ENCODE peak calls at places on chromosomes 13 and 19, in four cellular contexts. S is heart right ventricle, F is naive B cell, U is amniotic epithelial cell. M is an unnamed sample.

GRCh38 chr13:24671367-24672117 is 8.7 kb upstream of the ATP12A start:
- DNase-seq in S (peak), F (no peak), U (peak), M (peak)

GRCh38 chr19:48351341-48351752 is 12.4 kb downstream of the TMEM143 start:
- DNase-seq in S (peak), F (peak), U (peak), M (peak)

GRCh38 chr13:99316224-99316623 is 9.0 kb upstream of the GPR183 start:
- DNase-seq in S (no peak), F (no peak), U (no peak), M (no peak)

GRCh38 chr19:54324071-54324470 is 11.1 kb upstream of the LILRA5 start:
- DNase-seq in S (no peak), F (no peak), U (no peak), M (no peak)

GRCh38 chr19:45059258-45059965 is 16.9 kb downstream of the ZNF296 start:
- DNase-seq in S (peak), F (peak), U (peak), M (peak)

GRCh38 chr13:31200636-31200970 is 828 bp downstream of the B3GLCT start:
- DNase-seq in S (peak), F (no peak), U (no peak), M (peak)

GRCh38 chr19:39795001-39795400 is 16.3 kb downstream of the LEUTX start:
- DNase-seq in S (no peak), F (no peak), U (no peak), M (no peak)

GRCh38 chr19:11020982-11021759 is 60.3 kb downstream of the SMARCA4 start:
- DNase-seq in S (no peak), F (no peak), U (no peak), M (no peak)

GRCh38 chr19:677601-678380 is 1.6 kb downstream of the FSTL3 start:
- DNase-seq in S (no peak), F (no peak), U (peak), M (no peak)

GRCh38 chr13:91946498-91947070 is 548.2 kb downstream of the GPC5 start:
- DNase-seq in S (no peak), F (no peak), U (peak), M (peak)

GRCh38 chr13:95676100-95676774 is 702 bp upstream of the DNAJC3 start:
- DNase-seq in S (peak), F (no peak), U (peak), M (peak)

GRCh38 chr13:26502826-26503225 is 54.7 kb upstream of the WASF3 start:
- DNase-seq in S (no peak), F (no peak), U (peak), M (no peak)

GRCh38 chr19:31105761-31106160 is 243.5 kb downstream of the TSHZ3 start:
- DNase-seq in S (no peak), F (no peak), U (no peak), M (no peak)

GRCh38 chr19:50537769-50538230 is 24.1 kb upstream of the ASPDH start:
- DNase-seq in S (peak), F (peak), U (peak), M (peak)

GRCh38 chr13:52127378-52127777 is 1.5 kb downstream of the NEK5 start:
- DNase-seq in S (no peak), F (no peak), U (peak), M (no peak)

GRCh38 chr13:39419068-39419467 is 183.9 kb downstream of the LHFPL6 start:
- DNase-seq in S (no peak), F (no peak), U (no peak), M (no peak)

GRCh38 chr19:51224163-51224641 is 678 bp upstream of the CD33 start:
- DNase-seq in S (no peak), F (no peak), U (no peak), M (no peak)

GRCh38 chr19:50422397-50423278 is 3.9 kb downstream of the SPIB start:
- DNase-seq in S (no peak), F (no peak), U (no peak), M (no peak)

GRCh38 chr19:49808762-49809154 is 4.3 kb downstream of the FUZ start:
- DNase-seq in S (peak), F (peak), U (peak), M (peak)

GRCh38 chr13:42329239-42329638 is 57.3 kb downstream of the AKAP11 start:
- DNase-seq in S (no peak), F (no peak), U (no peak), M (no peak)

GRCh38 chr19:18504886-18505610 is 16.8 kb downstream of the ELL start:
- DNase-seq in S (no peak), F (no peak), U (no peak), M (no peak)

GRCh38 chr13:68719815-68720214 is 1387.8 kb upstream of the ATXN8OS start:
- DNase-seq in S (no peak), F (no peak), U (no peak), M (no peak)

GRCh38 chr19:2371656-2372055 is 11.6 kb downstream of the TMPRSS9 start:
- DNase-seq in S (no peak), F (no peak), U (no peak), M (no peak)

GRCh38 chr13:110415669-110416068 is 108.6 kb downstream of the COL4A2 start:
- DNase-seq in S (peak), F (no peak), U (no peak), M (peak)

GRCh38 chr13:105159794-105160193 is 1375.7 kb downstream of the EFNB2 start:
- DNase-seq in S (no peak), F (no peak), U (no peak), M (no peak)

GRCh38 chr13:113598481-113598880 is 13.9 kb downstream of the TFDP1 start:
- DNase-seq in S (no peak), F (no peak), U (no peak), M (peak)

GRCh38 chr13:102774210-102774560 is 599 bp upstream of the TEX30 start:
- DNase-seq in S (peak), F (no peak), U (no peak), M (no peak)

GRCh38 chr19:11814707-11815050 is 606 bp downstream of the ZNF440 start:
- DNase-seq in S (no peak), F (no peak), U (peak), M (no peak)

GRCh38 chr19:19575411-19575810 is 37.3 kb downstream of the CILP2 start:
- DNase-seq in S (no peak), F (no peak), U (no peak), M (no peak)

GRCh38 chr13:73177911-73178565 is 119.2 kb downstream of the KLF5 start:
- DNase-seq in S (no peak), F (no peak), U (no peak), M (no peak)

GRCh38 chr13:51995677-51996551 is 15.3 kb downstream of the ATP7B start:
- DNase-seq in S (peak), F (no peak), U (peak), M (peak)

GRCh38 chr19:47609885-47610545 is 1.1 kb downstream of the BICRA start:
- DNase-seq in S (peak), F (peak), U (peak), M (peak)

GRCh38 chr13:26425439-26426358 is 131.8 kb upstream of the WASF3 start:
- DNase-seq in S (peak), F (no peak), U (no peak), M (no peak)

GRCh38 chr13:21676611-21677021 is 5.7 kb downstream of the FGF9 start:
- DNase-seq in S (no peak), F (no peak), U (no peak), M (no peak)

GRCh38 chr13:45546410-45546765 is 69.2 kb downstream of the ERICH6B start:
- DNase-seq in S (no peak), F (no peak), U (no peak), M (no peak)

GRCh38 chr19:19696386-19696785 is 27.7 kb downstream of the ZNF101 start:
- DNase-seq in S (no peak), F (no peak), U (no peak), M (no peak)

M was measured in WERI-Rb-1.